ENCODE peak calls at places on chromosomes 2 and 18, in nine cellular contexts. O is esophagus muscularis mucosa, S is sigmoid colon, K is GM12878, H is K562, B is stomach, U is A549, W is transverse colon, V is H1. M is an unnamed sample.

GRCh38 chr2:239778861-239779591 is 246.1 kb downstream of the NDUFA10 start:
- DNase-seq in K (no peak), O (no peak), U (no peak), H (no peak), V (no peak), B (peak; percentile 19), S (peak; percentile 49), W (no peak), M (peak; percentile 4)

GRCh38 chr2:159053186-159054031 is 85.0 kb downstream of the TANC1 start:
- DNase-seq in U (no peak), V (no peak), B (no peak), K (no peak), W (no peak), S (no peak), H (no peak), O (no peak), M (no peak)

GRCh38 chr2:30894498-30895119 is 87.4 kb upstream of the CAPN13 start:
- DNase-seq in V (no peak), B (no peak), H (no peak), K (no peak), S (no peak), O (no peak), U (no peak), W (no peak), M (no peak)

GRCh38 chr2:105112345-105112744 is 74.5 kb downstream of the MRPS9 start:
- DNase-seq in H (no peak), V (no peak), K (no peak), U (no peak), O (no peak), B (no peak), S (no peak), W (no peak), M (no peak)

GRCh38 chr2:29522951-29523669 is 398.3 kb downstream of the ALK start:
- DNase-seq in B (no peak), V (no peak), O (no peak), K (no peak), W (no peak), H (no peak), U (peak; percentile 25), S (no peak), M (no peak)

GRCh38 chr18:42045346-42045745 is 90.3 kb downstream of the PIK3C3 start:
- DNase-seq in S (no peak), B (no peak), V (no peak), K (no peak), W (no peak), H (no peak), U (no peak), O (no peak), M (no peak)

GRCh38 chr2:109537565-109538221 is 76.1 kb downstream of the SEPTIN10 start:
- DNase-seq in V (no peak), W (no peak), B (peak; percentile 24), O (no peak), K (no peak), S (no peak), H (no peak), U (no peak), M (no peak)

GRCh38 chr2:12106440-12107080 is 360.1 kb downstream of the LPIN1 start:
- DNase-seq in W (peak; percentile 38), U (peak; percentile 61), H (peak; percentile 92), V (no peak), O (no peak), S (peak; percentile 87), B (peak; percentile 28), K (no peak), M (peak; percentile 43)

GRCh38 chr18:3857544-3857943 is 407.6 kb downstream of the TGIF1 start:
- DNase-seq in K (no peak), H (no peak), O (no peak), W (no peak), U (no peak), V (no peak), S (no peak), B (no peak), M (no peak)

GRCh38 chr2:170005702-170006101 is 172.2 kb upstream of the MYO3B start:
- DNase-seq in U (no peak), W (no peak), B (no peak), H (peak; percentile 66), S (no peak), K (no peak), O (no peak), V (no peak), M (no peak)

GRCh38 chr18:45611943-45612342 is 3.3 kb upstream of the SLC14A2 start:
- DNase-seq in S (no peak), O (no peak), B (no peak), W (no peak), H (peak; percentile 9), V (no peak), K (no peak), U (no peak), M (no peak)

GRCh38 chr2:231936491-231936890 is 10.3 kb upstream of the NPPC start:
- DNase-seq in H (no peak), U (no peak), O (peak; percentile 77), S (no peak), V (no peak), K (no peak), W (no peak), B (no peak), M (no peak)

GRCh38 chr2:64667535-64667934 is 13.8 kb upstream of the SERTAD2 start:
- DNase-seq in K (no peak), W (no peak), V (no peak), B (no peak), O (no peak), H (no peak), S (no peak), U (no peak), M (no peak)

GRCh38 chr18:72541871-72542690 is 2.1 kb downstream of the CBLN2 start:
- DNase-seq in H (no peak), K (no peak), B (no peak), O (no peak), U (no peak), W (no peak), S (no peak), V (peak; percentile 81), M (no peak)

DNA sequence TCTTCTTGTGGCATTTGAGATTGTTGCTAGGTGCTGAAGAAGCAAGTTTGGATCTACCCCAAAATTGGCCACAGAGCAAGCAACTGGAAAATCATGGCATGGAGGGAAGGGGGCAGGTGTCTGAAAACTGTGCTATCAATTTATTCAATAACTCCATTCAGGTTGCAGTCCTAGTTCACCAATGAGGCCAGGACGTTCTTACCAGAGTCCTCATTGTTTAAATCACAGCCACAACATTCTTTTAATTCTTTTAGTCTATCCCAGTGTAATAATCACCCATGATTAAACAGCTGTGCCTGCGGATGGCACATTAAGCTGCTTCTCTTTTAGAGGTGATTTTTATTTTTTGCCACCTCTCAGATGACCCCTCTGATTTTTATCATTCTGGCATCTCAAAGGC is 103.5 kb downstream of the ANKRD44 start:
- DNase-seq in S (no peak), K (no peak), O (peak; percentile 55), W (no peak), B (no peak), H (no peak), V (no peak), U (no peak), M (no peak)
- TF ChIP-seq EP300 in S (no peak), K (no peak), O (no peak), W (no peak), B (no peak), H (no peak), V (no peak), U (no peak), M (no peak)

GRCh38 chr2:20931346-20931745 is 108.4 kb upstream of the LDAH start:
- DNase-seq in U (no peak), O (no peak), B (no peak), W (no peak), H (no peak), S (no peak), K (no peak), V (no peak), M (peak; percentile 3)
- TF ChIP-seq EP300 in U (no peak), O (no peak), B (no peak), W (no peak), H (no peak), S (no peak), K (no peak), V (no peak), M (no peak)

GRCh38 chr2:79713131-79713785 is 200.4 kb downstream of the CTNNA2 start:
- DNase-seq in B (no peak), O (no peak), V (no peak), U (no peak), H (no peak), W (no peak), S (no peak), K (no peak), M (no peak)
- TF ChIP-seq EP300 in B (no peak), O (no peak), V (no peak), U (no peak), H (no peak), W (no peak), S (no peak), K (no peak), M (no peak)

GRCh38 chr18:12518832-12519534 is 111.3 kb downstream of the PRELID3A start:
- DNase-seq in W (no peak), K (no peak), B (no peak), O (no peak), S (no peak), H (no peak), V (no peak), U (no peak), M (no peak)

GRCh38 chr18:12515550-12515949 is 107.8 kb downstream of the PRELID3A start:
- DNase-seq in O (no peak), S (no peak), H (no peak), U (no peak), B (no peak), W (no peak), K (no peak), V (no peak), M (no peak)

GRCh38 chr18:12517142-12517541 is 109.4 kb downstream of the PRELID3A start:
- DNase-seq in B (no peak), W (no peak), U (no peak), V (no peak), H (no peak), S (no peak), K (no peak), O (no peak), M (no peak)

GRCh38 chr18:12518326-12518725 is 110.6 kb downstream of the PRELID3A start:
- DNase-seq in H (no peak), V (no peak), S (no peak), W (no peak), K (no peak), B (no peak), O (no peak), U (no peak), M (no peak)

DNA sequence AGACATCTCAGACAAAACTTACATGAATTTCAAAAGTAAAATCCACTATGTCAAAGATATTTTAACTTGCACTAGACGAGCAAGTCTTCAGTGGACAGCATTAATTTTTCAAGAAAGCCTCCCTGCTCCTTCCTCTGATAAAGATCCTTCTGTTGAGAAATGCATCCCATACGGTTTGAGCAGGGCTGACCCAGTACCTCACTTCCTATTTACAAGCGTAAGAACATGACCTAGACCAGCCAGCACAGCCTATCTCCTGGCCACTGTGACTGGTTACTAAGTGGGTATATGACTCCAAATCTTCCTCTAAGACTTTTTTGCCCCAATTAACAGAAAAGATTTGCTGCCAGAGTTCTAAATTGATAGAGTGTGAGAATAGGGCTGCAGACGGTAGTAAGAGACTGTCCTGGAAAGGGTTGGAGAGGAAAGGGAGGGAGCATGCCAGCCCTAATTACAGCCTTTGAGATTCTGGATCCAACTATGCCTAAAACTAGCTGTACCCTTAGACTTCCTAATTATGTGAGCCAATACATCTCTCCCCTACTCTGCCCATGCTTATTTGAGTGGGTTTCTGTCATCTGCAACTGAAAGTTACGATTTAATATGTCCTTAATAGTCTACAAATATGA is 108.4 kb downstream of the PRELID3A start:
- DNase-seq in W (no peak), S (no peak), O (no peak), H (peak; percentile 29), U (no peak), V (no peak), K (no peak), B (no peak), M (no peak)
- TF ChIP-seq EP300 in W (no peak), S (no peak), O (no peak), H (no peak), U (no peak), V (no peak), K (no peak), B (no peak), M (no peak)

M was measured in ovary.